ENCODE peak calls at places on chromosomes 3 and 15, in six cellular contexts. One of them, this sample, is unnamed.
A peak's percentile ranks its signal among the peaks of the same experiment; 100 is the strongest.

GRCh38 chr3:186669378-186670084 is 3.7 kb downstream of the HRG start:
- DNase-seq in K562: no peak
- DNase-seq in endothelial cell of umbilical vein: no peak
- DNase-seq in A549: no peak
- DNase-seq in HepG2: no peak
- DNase-seq in GM12878: no peak
- DNase-seq in this sample: no peak

GRCh38 chr3:79767194-79767952 is 425 bp downstream of the ROBO1 start:
- DNase-seq in K562: no peak
- DNase-seq in endothelial cell of umbilical vein: peak; percentile 68
- DNase-seq in A549: no peak
- DNase-seq in HepG2: no peak
- DNase-seq in GM12878: no peak
- DNase-seq in this sample: no peak

GRCh38 chr3:171055336-171056178 is 29.0 kb upstream of the SLC2A2 start:
- DNase-seq in K562: no peak
- DNase-seq in endothelial cell of umbilical vein: peak; percentile 11
- DNase-seq in A549: peak; percentile 28
- DNase-seq in HepG2: peak; percentile 95
- DNase-seq in GM12878: no peak
- DNase-seq in this sample: no peak

GRCh38 chr3:185175370-185175987 is 22.6 kb upstream of the C3orf70 start:
- DNase-seq in K562: peak; percentile 49
- DNase-seq in endothelial cell of umbilical vein: no peak
- DNase-seq in A549: no peak
- DNase-seq in HepG2: peak; percentile 92
- DNase-seq in GM12878: peak; percentile 27
- DNase-seq in this sample: peak; percentile 91

GRCh38 chr3:195895078-195895899 is 13.1 kb downstream of the TNK2 start:
- DNase-seq in K562: peak; percentile 64
- DNase-seq in endothelial cell of umbilical vein: peak; percentile 50
- DNase-seq in A549: peak; percentile 75
- DNase-seq in HepG2: peak; percentile 44
- DNase-seq in GM12878: no peak
- DNase-seq in this sample: peak; percentile 72

GRCh38 chr3:9768376-9768775 is 1.4 kb downstream of the CAMK1 start:
- DNase-seq in K562: no peak
- DNase-seq in endothelial cell of umbilical vein: no peak
- DNase-seq in A549: no peak
- DNase-seq in HepG2: peak; percentile 25
- DNase-seq in GM12878: no peak
- DNase-seq in this sample: no peak

GRCh38 chr3:7684193-7684592 is 817.4 kb upstream of the LMCD1 start:
- DNase-seq in K562: no peak
- DNase-seq in endothelial cell of umbilical vein: no peak
- DNase-seq in A549: no peak
- DNase-seq in HepG2: no peak
- DNase-seq in GM12878: no peak
- DNase-seq in this sample: no peak

GRCh38 chr3:100125539-100125938 is 11.2 kb upstream of the FILIP1L start:
- DNase-seq in K562: no peak
- DNase-seq in endothelial cell of umbilical vein: peak; percentile 88
- DNase-seq in A549: no peak
- DNase-seq in HepG2: no peak
- DNase-seq in GM12878: no peak
- DNase-seq in this sample: no peak

GRCh38 chr15:47750030-47750739 is 32.9 kb downstream of the SEMA6D start:
- DNase-seq in K562: no peak
- DNase-seq in endothelial cell of umbilical vein: peak; percentile 84
- DNase-seq in A549: no peak
- DNase-seq in HepG2: no peak
- DNase-seq in GM12878: no peak
- DNase-seq in this sample: no peak

GRCh38 chr3:34837848-34838741 is 801.2 kb upstream of the ARPP21 start:
- DNase-seq in K562: no peak
- DNase-seq in endothelial cell of umbilical vein: no peak
- DNase-seq in A549: no peak
- DNase-seq in HepG2: no peak
- DNase-seq in GM12878: no peak
- DNase-seq in this sample: no peak

GRCh38 chr15:74007820-74008371 is 13.4 kb downstream of the PML start:
- DNase-seq in K562: no peak
- DNase-seq in endothelial cell of umbilical vein: no peak
- DNase-seq in A549: no peak
- DNase-seq in HepG2: no peak
- DNase-seq in GM12878: no peak
- DNase-seq in this sample: no peak

GRCh38 chr15:90449206-90449735 is 61.2 kb downstream of the IQGAP1 start:
- DNase-seq in K562: no peak
- DNase-seq in endothelial cell of umbilical vein: no peak
- DNase-seq in A549: no peak
- DNase-seq in HepG2: no peak
- DNase-seq in GM12878: no peak
- DNase-seq in this sample: no peak

GRCh38 chr3:169661567-169662214 is 1.8 kb downstream of the MECOM start:
- DNase-seq in K562: no peak
- DNase-seq in endothelial cell of umbilical vein: peak; percentile 65
- DNase-seq in A549: no peak
- DNase-seq in HepG2: no peak
- DNase-seq in GM12878: no peak
- DNase-seq in this sample: no peak

GRCh38 chr15:95431518-95431917 is 899.0 kb upstream of the NR2F2 start:
- DNase-seq in K562: no peak
- DNase-seq in endothelial cell of umbilical vein: no peak
- DNase-seq in A549: no peak
- DNase-seq in HepG2: no peak
- DNase-seq in GM12878: no peak
- DNase-seq in this sample: no peak

GRCh38 chr3:194806991-194807685 is 121.5 kb downstream of the FAM43A start:
- DNase-seq in K562: no peak
- DNase-seq in endothelial cell of umbilical vein: no peak
- DNase-seq in A549: no peak
- DNase-seq in HepG2: no peak
- DNase-seq in GM12878: no peak
- DNase-seq in this sample: peak; percentile 16

GRCh38 chr15:67085237-67085817 is 19.9 kb downstream of the SMAD3 start:
- DNase-seq in K562: no peak
- DNase-seq in endothelial cell of umbilical vein: no peak
- DNase-seq in A549: no peak
- DNase-seq in HepG2: no peak
- DNase-seq in GM12878: no peak
- DNase-seq in this sample: peak; percentile 70

GRCh38 chr15:50168778-50169411 is 13.1 kb upstream of the SLC27A2 start:
- DNase-seq in K562: no peak
- DNase-seq in endothelial cell of umbilical vein: no peak
- DNase-seq in A549: no peak
- DNase-seq in HepG2: no peak
- DNase-seq in GM12878: no peak
- DNase-seq in this sample: no peak

GRCh38 chr3:13135251-13135810 is 62.1 kb upstream of the IQSEC1 start:
- DNase-seq in K562: no peak
- DNase-seq in endothelial cell of umbilical vein: no peak
- DNase-seq in A549: no peak
- DNase-seq in HepG2: no peak
- DNase-seq in GM12878: no peak
- DNase-seq in this sample: no peak

GRCh38 chr3:40437893-40438292 is 19.2 kb upstream of the RPL14 start:
- DNase-seq in K562: no peak
- DNase-seq in endothelial cell of umbilical vein: no peak
- DNase-seq in A549: no peak
- DNase-seq in HepG2: no peak
- DNase-seq in GM12878: no peak
- DNase-seq in this sample: no peak

GRCh38 chr3:146274833-146275232 is 23.9 kb upstream of the PLSCR4 start:
- DNase-seq in K562: no peak
- DNase-seq in endothelial cell of umbilical vein: peak; percentile 98
- DNase-seq in A549: no peak
- DNase-seq in HepG2: no peak
- DNase-seq in GM12878: no peak
- DNase-seq in this sample: no peak

GRCh38 chr15:94745371-94745770 is 514.0 kb downstream of the MCTP2 start:
- DNase-seq in K562: no peak
- DNase-seq in endothelial cell of umbilical vein: no peak
- DNase-seq in A549: no peak
- DNase-seq in HepG2: no peak
- DNase-seq in GM12878: no peak
- DNase-seq in this sample: no peak

GRCh38 chr3:51955175-51955892 is at the start of gene GPR62:
- DNase-seq in K562: no peak
- DNase-seq in endothelial cell of umbilical vein: no peak
- DNase-seq in A549: no peak
- DNase-seq in HepG2: no peak
- DNase-seq in GM12878: no peak
- DNase-seq in this sample: no peak

GRCh38 chr3:69763458-69763857 is 24.2 kb downstream of the MITF start:
- DNase-seq in K562: no peak
- DNase-seq in endothelial cell of umbilical vein: no peak
- DNase-seq in A549: no peak
- DNase-seq in HepG2: no peak
- DNase-seq in GM12878: no peak
- DNase-seq in this sample: no peak

GRCh38 chr3:105619651-105620050 is 249.2 kb downstream of the CBLB start:
- DNase-seq in K562: no peak
- DNase-seq in endothelial cell of umbilical vein: no peak
- DNase-seq in A549: no peak
- DNase-seq in HepG2: no peak
- DNase-seq in GM12878: no peak
- DNase-seq in this sample: no peak

GRCh38 chr15:72042865-72043264 is 75.1 kb downstream of the MYO9A start:
- DNase-seq in K562: no peak
- DNase-seq in endothelial cell of umbilical vein: no peak
- DNase-seq in A549: no peak
- DNase-seq in HepG2: no peak
- DNase-seq in GM12878: no peak
- DNase-seq in this sample: no peak

GRCh38 chr15:68699881-68700394 is 120.8 kb downstream of the ANP32A start:
- DNase-seq in K562: no peak
- DNase-seq in endothelial cell of umbilical vein: no peak
- DNase-seq in A549: no peak
- DNase-seq in HepG2: no peak
- DNase-seq in GM12878: no peak
- DNase-seq in this sample: no peak

GRCh38 chr3:36381311-36381956 is 1.1 kb downstream of the STAC start:
- DNase-seq in K562: no peak
- DNase-seq in endothelial cell of umbilical vein: no peak
- DNase-seq in A549: no peak
- DNase-seq in HepG2: no peak
- DNase-seq in GM12878: no peak
- DNase-seq in this sample: no peak

DNA sequence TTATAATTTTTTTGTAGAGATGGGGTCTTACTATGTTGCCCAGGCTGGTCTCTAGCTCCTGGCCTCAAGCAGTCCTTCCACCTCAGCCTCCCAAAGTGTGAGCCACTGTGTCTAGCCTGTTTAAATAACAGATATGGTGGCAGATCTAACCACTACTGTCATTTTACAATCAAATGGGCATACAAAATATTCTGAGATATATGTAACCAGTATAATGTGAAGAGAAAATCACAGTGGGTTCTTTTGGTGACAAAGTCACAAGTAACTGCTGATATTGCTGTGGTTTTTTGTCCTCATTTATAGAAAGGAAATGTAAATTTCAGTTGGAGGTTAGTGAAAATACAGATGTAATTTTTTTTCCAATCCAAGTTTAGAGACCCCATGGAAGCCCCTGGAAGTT is 58.6 kb upstream of the ARHGEF3 start:
- DNase-seq in K562: no peak
- DNase-seq in endothelial cell of umbilical vein: no peak
- DNase-seq in A549: no peak
- DNase-seq in HepG2: no peak
- DNase-seq in GM12878: no peak
- DNase-seq in this sample: no peak
- TF ChIP-seq MAX in K562: no peak
- TF ChIP-seq MAX in endothelial cell of umbilical vein: no peak
- TF ChIP-seq MAX in A549: no peak
- TF ChIP-seq MAX in HepG2: no peak
- TF ChIP-seq MAX in GM12878: no peak
- TF ChIP-seq MAX in this sample: no peak

GRCh38 chr3:107372506-107372905 is 4.7 kb upstream of the CCDC54 start:
- DNase-seq in K562: no peak
- DNase-seq in endothelial cell of umbilical vein: no peak
- DNase-seq in A549: no peak
- DNase-seq in HepG2: no peak
- DNase-seq in GM12878: no peak
- DNase-seq in this sample: no peak
- TF ChIP-seq MYC in K562: no peak
- TF ChIP-seq MYC in endothelial cell of umbilical vein: no peak
- TF ChIP-seq MYC in A549: no peak
- TF ChIP-seq MYC in HepG2: no peak
- TF ChIP-seq MYC in GM12878: no peak
- TF ChIP-seq MYC in this sample: no peak

GRCh38 chr3:191774485-191774884 is 313.5 kb downstream of the PYDC2 start:
- DNase-seq in K562: no peak
- DNase-seq in endothelial cell of umbilical vein: no peak
- DNase-seq in A549: peak; percentile 16
- DNase-seq in HepG2: no peak
- DNase-seq in GM12878: no peak
- DNase-seq in this sample: no peak

DNA sequence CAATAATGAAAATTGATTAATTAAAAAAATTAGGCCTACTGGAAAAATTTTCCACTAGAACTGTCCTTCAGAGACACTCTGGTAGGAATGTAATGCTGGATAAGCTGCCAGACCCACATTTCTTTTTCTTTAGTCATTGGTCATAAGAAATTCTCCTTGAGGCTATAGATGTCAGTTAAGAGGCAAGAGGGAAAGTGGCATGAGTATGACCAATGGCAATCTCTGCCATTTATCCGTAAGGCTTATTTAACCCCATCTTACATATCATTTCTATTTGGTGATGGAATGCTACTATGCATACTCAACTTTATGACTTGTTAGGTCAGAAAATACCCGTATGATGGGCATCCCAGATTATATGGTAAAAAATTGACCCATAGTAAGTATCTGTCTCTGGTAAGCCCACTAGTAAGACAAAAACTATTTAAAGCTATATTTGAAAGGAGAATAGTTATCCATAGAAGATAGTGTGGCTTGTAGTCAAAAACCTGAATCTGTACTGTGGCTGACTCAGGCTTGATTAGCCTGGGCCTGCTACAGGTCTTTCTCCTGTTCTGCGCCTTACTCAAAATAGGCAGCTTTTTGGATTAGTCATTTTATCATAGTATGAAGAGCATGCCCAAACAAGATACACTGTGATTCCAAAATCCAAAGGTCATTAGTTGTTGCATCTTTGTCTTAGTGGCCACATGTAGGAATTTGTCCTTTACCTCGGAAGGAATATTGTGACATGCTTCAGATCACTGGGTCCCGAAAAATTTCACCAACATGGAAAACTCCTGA is 314.7 kb downstream of the PYDC2 start:
- DNase-seq in K562: no peak
- DNase-seq in endothelial cell of umbilical vein: no peak
- DNase-seq in A549: no peak
- DNase-seq in HepG2: no peak
- DNase-seq in GM12878: no peak
- DNase-seq in this sample: no peak
- TF ChIP-seq MAX in K562: no peak
- TF ChIP-seq MAX in endothelial cell of umbilical vein: no peak
- TF ChIP-seq MAX in A549: no peak
- TF ChIP-seq MAX in HepG2: no peak
- TF ChIP-seq MAX in GM12878: no peak
- TF ChIP-seq MAX in this sample: no peak

GRCh38 chr3:122092460-122093165 is 37.5 kb downstream of the CD86 start:
- DNase-seq in K562: peak; percentile 13
- DNase-seq in endothelial cell of umbilical vein: peak; percentile 34
- DNase-seq in A549: no peak
- DNase-seq in HepG2: no peak
- DNase-seq in GM12878: no peak
- DNase-seq in this sample: peak; percentile 79
- TF ChIP-seq MYC in K562: no peak
- TF ChIP-seq MYC in endothelial cell of umbilical vein: no peak
- TF ChIP-seq MYC in A549: no peak
- TF ChIP-seq MYC in HepG2: no peak
- TF ChIP-seq MYC in GM12878: no peak
- TF ChIP-seq MYC in this sample: no peak